ENCODE peak calls at places on chromosomes 3 and 15, in eight cellular contexts. One of them, this sample, is unnamed. For H3K27me3 and H3K9me3, the result is how much of the 10 kb centered on the place peaks cover.

GRCh38 chr15:101308604-101309435 is 13.8 kb upstream of the SNRPA1 start:
- DNase-seq in IMR-90: no peak
- DNase-seq in Peyer's patch: no peak
- DNase-seq in HCT116: no peak
- DNase-seq in stomach: peak
- DNase-seq in ovary: no peak
- DNase-seq in body of pancreas: no peak
- DNase-seq in uterus: peak
- DNase-seq in this sample: no peak

GRCh38 chr3:99167016-99167415 is 265.5 kb upstream of the DCBLD2 start:
- DNase-seq in stomach: no peak
- DNase-seq in uterus: no peak
- DNase-seq in Peyer's patch: no peak
- DNase-seq in body of pancreas: no peak
- DNase-seq in IMR-90: no peak
- DNase-seq in ovary: no peak
- DNase-seq in HCT116: no peak
- DNase-seq in this sample: no peak

GRCh38 chr15:70569139-70569717 is 194.1 kb downstream of the UACA start:
- DNase-seq in ovary: no peak
- DNase-seq in stomach: peak
- DNase-seq in Peyer's patch: no peak
- DNase-seq in body of pancreas: no peak
- DNase-seq in HCT116: peak
- DNase-seq in IMR-90: peak
- DNase-seq in uterus: no peak
- DNase-seq in this sample: peak

GRCh38 chr15:36428102-36428845 is 151.2 kb upstream of the CDIN1 start:
- DNase-seq in ovary: no peak
- DNase-seq in Peyer's patch: no peak
- DNase-seq in stomach: no peak
- DNase-seq in HCT116: peak
- DNase-seq in body of pancreas: no peak
- DNase-seq in uterus: no peak
- DNase-seq in IMR-90: peak
- DNase-seq in this sample: no peak

GRCh38 chr15:43883571-43883970 is 56.8 kb downstream of the WDR76 start:
- DNase-seq in HCT116: no peak
- DNase-seq in body of pancreas: no peak
- DNase-seq in Peyer's patch: no peak
- DNase-seq in stomach: no peak
- DNase-seq in uterus: no peak
- DNase-seq in IMR-90: no peak
- DNase-seq in ovary: no peak
- DNase-seq in this sample: no peak

GRCh38 chr3:45832691-45833090 is 9.2 kb downstream of the LZTFL1 start:
- DNase-seq in ovary: no peak
- DNase-seq in Peyer's patch: no peak
- DNase-seq in stomach: no peak
- DNase-seq in HCT116: peak
- DNase-seq in IMR-90: peak
- DNase-seq in uterus: no peak
- DNase-seq in body of pancreas: no peak
- DNase-seq in this sample: no peak

GRCh38 chr3:190786898-190787297 is 75.6 kb downstream of the GMNC start:
- DNase-seq in ovary: no peak
- DNase-seq in HCT116: no peak
- DNase-seq in IMR-90: no peak
- DNase-seq in body of pancreas: no peak
- DNase-seq in Peyer's patch: no peak
- DNase-seq in uterus: no peak
- DNase-seq in stomach: no peak
- DNase-seq in this sample: no peak

GRCh38 chr3:48058089-48058488 is 41.9 kb upstream of the MAP4 start:
- DNase-seq in uterus: no peak
- DNase-seq in body of pancreas: no peak
- DNase-seq in Peyer's patch: no peak
- DNase-seq in IMR-90: no peak
- DNase-seq in stomach: no peak
- DNase-seq in HCT116: no peak
- DNase-seq in ovary: no peak
- DNase-seq in this sample: no peak

GRCh38 chr3:184659797-184660301 is 52.0 kb downstream of the MAGEF1 start:
- DNase-seq in Peyer's patch: no peak
- DNase-seq in uterus: no peak
- DNase-seq in body of pancreas: no peak
- DNase-seq in IMR-90: no peak
- DNase-seq in ovary: no peak
- DNase-seq in HCT116: no peak
- DNase-seq in stomach: no peak
- DNase-seq in this sample: no peak

GRCh38 chr15:75170711-75171341 is 30.9 kb upstream of the C15orf39 start:
- DNase-seq in stomach: no peak
- DNase-seq in HCT116: no peak
- DNase-seq in uterus: no peak
- DNase-seq in body of pancreas: peak
- DNase-seq in IMR-90: no peak
- DNase-seq in ovary: no peak
- DNase-seq in Peyer's patch: no peak
- DNase-seq in this sample: no peak

GRCh38 chr3:127373701-127374625 is 86.1 kb upstream of the PRR20G start:
- DNase-seq in uterus: no peak
- DNase-seq in IMR-90: no peak
- DNase-seq in stomach: peak
- DNase-seq in body of pancreas: no peak
- DNase-seq in Peyer's patch: peak
- DNase-seq in HCT116: peak
- DNase-seq in ovary: no peak
- DNase-seq in this sample: no peak

DNA sequence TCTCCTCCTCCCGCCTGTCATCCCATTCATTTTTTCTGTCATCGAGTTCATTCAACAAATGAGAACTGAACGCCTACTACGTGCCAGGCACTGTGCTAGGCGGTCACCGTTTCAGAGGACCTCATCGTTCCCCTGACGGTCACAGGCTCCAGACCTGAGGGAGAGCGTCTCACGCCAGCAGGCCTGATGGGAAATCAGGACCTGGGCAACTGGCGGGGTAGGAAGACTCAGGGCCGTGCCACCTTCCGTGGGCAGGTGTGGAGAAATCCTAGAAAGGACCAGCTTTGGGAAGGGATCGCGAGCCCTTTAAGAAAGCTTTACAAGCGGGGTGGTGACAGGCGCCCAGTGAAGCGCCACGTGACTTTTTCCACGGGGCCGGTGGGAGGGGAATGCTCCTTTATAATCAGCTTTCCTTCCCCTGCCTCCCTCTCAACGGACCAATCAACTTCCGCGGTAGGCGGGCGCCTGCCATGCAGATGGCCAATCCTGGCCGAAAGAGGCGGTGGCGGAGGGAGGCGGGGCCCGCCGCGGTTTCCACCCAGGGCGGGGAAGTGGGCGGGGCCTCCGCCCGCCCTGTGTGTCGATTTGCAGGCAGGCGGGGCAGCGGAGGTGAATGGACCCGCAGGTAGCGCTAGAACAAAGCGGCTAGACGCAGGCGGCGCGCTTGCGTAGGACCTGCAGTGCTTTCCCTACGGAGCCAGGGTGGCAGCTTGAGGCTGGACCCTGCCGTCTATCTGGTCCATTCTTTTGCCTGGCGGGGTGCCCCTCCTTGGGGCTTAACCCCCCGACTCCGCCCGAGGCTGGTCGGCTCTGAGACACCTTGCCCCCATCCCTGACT is 816 bp upstream of the DUSP7 start:
- DNase-seq in body of pancreas: peak
- DNase-seq in uterus: peak
- DNase-seq in HCT116: peak
- DNase-seq in ovary: peak
- DNase-seq in Peyer's patch: peak
- DNase-seq in stomach: peak
- DNase-seq in IMR-90: peak
- DNase-seq in this sample: peak
- TF ChIP-seq POLR2A in body of pancreas: peak
- TF ChIP-seq POLR2A in uterus: peak
- TF ChIP-seq POLR2A in HCT116: no peak
- TF ChIP-seq POLR2A in ovary: peak
- TF ChIP-seq POLR2A in Peyer's patch: peak
- TF ChIP-seq POLR2A in stomach: no peak
- TF ChIP-seq POLR2A in IMR-90: peak
- TF ChIP-seq POLR2A in this sample: no peak

GRCh38 chr15:98628216-98628615 is 20.1 kb upstream of the IGF1R start:
- DNase-seq in Peyer's patch: no peak
- DNase-seq in HCT116: no peak
- DNase-seq in body of pancreas: no peak
- DNase-seq in uterus: no peak
- DNase-seq in stomach: no peak
- DNase-seq in IMR-90: no peak
- DNase-seq in ovary: no peak
- DNase-seq in this sample: no peak
- H3K27me3 ChIP-seq in Peyer's patch: under half
- H3K27me3 ChIP-seq in HCT116: half or more
- H3K27me3 ChIP-seq in body of pancreas: under half
- H3K27me3 ChIP-seq in uterus: under half
- H3K27me3 ChIP-seq in stomach: under half
- H3K27me3 ChIP-seq in IMR-90: under half
- H3K27me3 ChIP-seq in ovary: under half
- H3K27me3 ChIP-seq in this sample: under half

GRCh38 chr15:24857777-24858176 is 97.0 kb upstream of the SNRPN start:
- DNase-seq in HCT116: no peak
- DNase-seq in stomach: no peak
- DNase-seq in Peyer's patch: no peak
- DNase-seq in ovary: no peak
- DNase-seq in body of pancreas: no peak
- DNase-seq in IMR-90: peak
- DNase-seq in uterus: no peak
- DNase-seq in this sample: no peak
- H3K9me3 ChIP-seq in HCT116: under half
- H3K9me3 ChIP-seq in stomach: under half
- H3K9me3 ChIP-seq in Peyer's patch: under half
- H3K9me3 ChIP-seq in ovary: under half
- H3K9me3 ChIP-seq in body of pancreas: under half
- H3K9me3 ChIP-seq in IMR-90: under half
- H3K9me3 ChIP-seq in uterus: under half
- H3K9me3 ChIP-seq in this sample: under half

GRCh38 chr3:30629736-30630135 is 23.3 kb downstream of the TGFBR2 start:
- DNase-seq in stomach: no peak
- DNase-seq in ovary: no peak
- DNase-seq in uterus: no peak
- DNase-seq in HCT116: no peak
- DNase-seq in body of pancreas: no peak
- DNase-seq in Peyer's patch: no peak
- DNase-seq in IMR-90: no peak
- DNase-seq in this sample: no peak

GRCh38 chr3:30632065-30632464 is 25.7 kb downstream of the TGFBR2 start:
- DNase-seq in HCT116: no peak
- DNase-seq in IMR-90: no peak
- DNase-seq in Peyer's patch: no peak
- DNase-seq in uterus: no peak
- DNase-seq in stomach: no peak
- DNase-seq in body of pancreas: no peak
- DNase-seq in ovary: no peak
- DNase-seq in this sample: no peak

GRCh38 chr3:30632521-30632920 is 26.1 kb downstream of the TGFBR2 start:
- DNase-seq in ovary: no peak
- DNase-seq in IMR-90: no peak
- DNase-seq in Peyer's patch: no peak
- DNase-seq in stomach: no peak
- DNase-seq in HCT116: no peak
- DNase-seq in body of pancreas: no peak
- DNase-seq in uterus: no peak
- DNase-seq in this sample: no peak

GRCh38 chr3:30630238-30631030 is 24.0 kb downstream of the TGFBR2 start:
- DNase-seq in ovary: no peak
- DNase-seq in stomach: no peak
- DNase-seq in body of pancreas: no peak
- DNase-seq in uterus: no peak
- DNase-seq in IMR-90: no peak
- DNase-seq in Peyer's patch: no peak
- DNase-seq in HCT116: no peak
- DNase-seq in this sample: no peak

DNA sequence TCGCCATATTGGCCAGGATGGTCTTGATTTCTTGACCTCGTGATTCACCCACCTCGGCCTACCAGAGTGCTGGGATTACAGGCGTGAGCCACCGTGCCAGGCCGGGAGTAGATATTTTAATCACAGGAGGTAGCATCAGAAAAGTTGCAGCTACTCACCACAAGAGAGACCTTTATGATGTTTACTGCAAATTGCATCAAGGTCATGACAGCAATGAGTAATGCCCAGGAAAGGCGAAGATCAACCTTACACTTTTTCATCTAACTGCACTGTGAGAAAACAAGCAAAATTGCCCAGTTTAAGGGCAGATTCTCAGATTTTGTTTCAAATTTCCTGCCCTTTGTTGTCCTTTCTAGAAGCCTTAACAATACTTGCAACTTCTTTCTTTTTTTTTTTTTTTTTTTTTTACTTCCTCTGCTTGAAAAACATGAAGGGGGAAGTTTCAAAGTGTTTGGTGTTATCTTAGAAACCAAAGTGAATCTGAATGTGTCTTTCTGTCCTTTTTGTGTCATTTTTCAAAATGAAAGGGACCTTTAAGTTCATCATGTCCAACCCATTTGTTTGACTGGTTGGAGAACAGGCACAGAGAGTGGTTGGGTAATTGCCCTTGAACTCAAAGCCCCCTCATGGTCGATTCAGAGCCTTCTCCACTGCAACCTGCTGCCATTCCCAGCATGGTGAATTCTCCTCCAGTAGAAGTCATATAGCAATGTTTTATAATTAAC is 25.0 kb downstream of the TGFBR2 start:
- DNase-seq in Peyer's patch: no peak
- DNase-seq in body of pancreas: no peak
- DNase-seq in IMR-90: no peak
- DNase-seq in ovary: no peak
- DNase-seq in HCT116: peak
- DNase-seq in uterus: no peak
- DNase-seq in stomach: no peak
- DNase-seq in this sample: no peak
- TF ChIP-seq POLR2A in Peyer's patch: no peak
- TF ChIP-seq POLR2A in body of pancreas: no peak
- TF ChIP-seq POLR2A in IMR-90: no peak
- TF ChIP-seq POLR2A in ovary: no peak
- TF ChIP-seq POLR2A in HCT116: no peak
- TF ChIP-seq POLR2A in uterus: no peak
- TF ChIP-seq POLR2A in stomach: no peak
- TF ChIP-seq POLR2A in this sample: no peak

GRCh38 chr3:55482496-55483195 is 4.5 kb downstream of the WNT5A start:
- DNase-seq in ovary: peak
- DNase-seq in body of pancreas: peak
- DNase-seq in Peyer's patch: no peak
- DNase-seq in HCT116: no peak
- DNase-seq in IMR-90: peak
- DNase-seq in stomach: no peak
- DNase-seq in uterus: no peak
- DNase-seq in this sample: no peak
- H3K27me3 ChIP-seq in ovary: under half
- H3K27me3 ChIP-seq in body of pancreas: under half
- H3K27me3 ChIP-seq in Peyer's patch: under half
- H3K27me3 ChIP-seq in HCT116: under half
- H3K27me3 ChIP-seq in IMR-90: under half
- H3K27me3 ChIP-seq in stomach: under half
- H3K27me3 ChIP-seq in uterus: under half
- H3K27me3 ChIP-seq in this sample: under half

GRCh38 chr15:95715919-95716318 is 614.6 kb upstream of the NR2F2 start:
- DNase-seq in IMR-90: no peak
- DNase-seq in Peyer's patch: no peak
- DNase-seq in uterus: no peak
- DNase-seq in stomach: no peak
- DNase-seq in ovary: no peak
- DNase-seq in body of pancreas: no peak
- DNase-seq in HCT116: no peak
- DNase-seq in this sample: no peak
- H3K9me3 ChIP-seq in IMR-90: under half
- H3K9me3 ChIP-seq in Peyer's patch: under half
- H3K9me3 ChIP-seq in uterus: under half
- H3K9me3 ChIP-seq in stomach: under half
- H3K9me3 ChIP-seq in ovary: under half
- H3K9me3 ChIP-seq in body of pancreas: under half
- H3K9me3 ChIP-seq in HCT116: under half
- H3K9me3 ChIP-seq in this sample: under half